ENCODE peak calls at places on chromosomes 2 and 18, in six cellular contexts. X is CD8-positive, alpha-beta T cell; U is neural crest cell; H is stimulated activated CD4-positive, alpha-beta T cell treated with anti-CD3 and anti-CD28 coated beads, Interleukin-15, amount 100 ng/mL, for 1 hour; V is AG10803; Z is activated naive CD4-positive, alpha-beta T cell treated with anti-CD3 and anti-CD28 coated beads, Interleukin-2, amount 50 U/mL, for 16 hours. Y is an unnamed sample.

GRCh38 chr2:74835831-74836674 is 2.1 kb downstream of the HK2 start:
- DNase-seq in V (peak), U (no peak), H (no peak), Z (no peak), X (no peak), Y (no peak)

GRCh38 chr2:177239934-177240600 is 24.5 kb downstream of the NFE2L2 start:
- DNase-seq in Z (no peak), U (no peak), X (no peak), H (no peak), V (peak), Y (no peak)

GRCh38 chr2:26477911-26478253 is at the start of gene OTOF:
- DNase-seq in U (no peak), Z (no peak), H (no peak), V (peak), X (no peak), Y (no peak)

GRCh38 chr18:37176307-37176934 is 347.5 kb downstream of the KIAA1328 start:
- DNase-seq in Z (no peak), V (no peak), U (no peak), H (no peak), X (no peak), Y (no peak)

GRCh38 chr2:197097578-197098366 is 171.3 kb upstream of the PGAP1 start:
- DNase-seq in V (peak), X (no peak), H (no peak), U (no peak), Z (no peak), Y (peak)

GRCh38 chr18:13450289-13451207 is 232.0 kb downstream of the LDLRAD4 start:
- DNase-seq in X (no peak), U (no peak), Z (no peak), V (no peak), H (no peak), Y (peak)

GRCh38 chr18:23138470-23138869 is 3.2 kb downstream of the CABLES1 start:
- DNase-seq in U (no peak), V (no peak), X (no peak), Z (no peak), H (no peak), Y (no peak)

GRCh38 chr2:1607971-1608688 is 136.2 kb downstream of the PXDN start:
- DNase-seq in U (no peak), H (no peak), Z (no peak), V (no peak), X (no peak), Y (no peak)

GRCh38 chr2:121018136-121019057 is 266.6 kb downstream of the TFCP2L1 start:
- DNase-seq in Z (no peak), V (no peak), H (no peak), U (no peak), X (no peak), Y (no peak)

GRCh38 chr2:102674370-102674769 is 55.0 kb downstream of the SLC9A2 start:
- DNase-seq in Z (no peak), V (no peak), U (no peak), X (no peak), H (no peak), Y (no peak)

GRCh38 chr18:32310119-32310518 is 120.3 kb downstream of the MEP1B start:
- DNase-seq in X (no peak), H (no peak), Z (no peak), U (no peak), V (peak), Y (no peak)

GRCh38 chr2:71721362-71721665 is 268.0 kb downstream of the DYSF start:
- DNase-seq in X (no peak), H (no peak), U (no peak), V (peak), Z (no peak), Y (peak)

GRCh38 chr2:232522014-232522854 is 2.0 kb downstream of the PRSS56 start:
- DNase-seq in V (peak), H (peak), U (peak), X (peak), Z (peak), Y (no peak)

GRCh38 chr2:64374686-64375085 is 79.3 kb upstream of the LGALSL start:
- DNase-seq in Z (no peak), X (no peak), U (no peak), V (no peak), H (no peak), Y (no peak)

GRCh38 chr2:151049746-151050145 is 211.9 kb downstream of the RBM43 start:
- DNase-seq in Z (no peak), X (no peak), V (peak), H (no peak), U (no peak), Y (no peak)

GRCh38 chr2:176177580-176178270 is 10.7 kb upstream of the HOXD1 start:
- DNase-seq in X (no peak), U (no peak), V (no peak), H (no peak), Z (no peak), Y (no peak)

GRCh38 chr18:12254820-12255511 is 805 bp downstream of the CIDEA start:
- DNase-seq in Z (no peak), U (no peak), H (no peak), V (no peak), X (no peak), Y (no peak)

GRCh38 chr2:215396595-215397313 is 39.1 kb downstream of the FN1 start:
- DNase-seq in V (peak), U (no peak), H (no peak), X (no peak), Z (no peak), Y (no peak)